ENCODE peak calls at places on chromosome 18, in eight cellular contexts. L, R, X, W, D, M, A and B are unnamed samples.

GRCh38 chr18:42196651-42197050 is 241.6 kb downstream of the PIK3C3 start:
- DNase-seq in D (no peak), W (no peak), R (peak), A (peak), M (no peak), L (no peak), X (no peak), B (peak)

GRCh38 chr18:79580481-79581171 is 99.0 kb upstream of the CTDP1 start:
- DNase-seq in M (no peak), D (peak), R (no peak), L (no peak), W (no peak), X (no peak), A (no peak), B (no peak)

GRCh38 chr18:79574938-79575525 is 104.6 kb upstream of the CTDP1 start:
- DNase-seq in X (no peak), A (no peak), D (no peak), R (no peak), M (no peak), L (no peak), W (peak), B (no peak)

GRCh38 chr18:59357928-59358327 is 1.1 kb downstream of the LMAN1 start:
- DNase-seq in W (no peak), D (no peak), M (no peak), R (peak), X (no peak), A (peak), L (no peak), B (peak)

GRCh38 chr18:43970656-43971055 is 693.4 kb upstream of the SYT4 start:
- DNase-seq in D (no peak), W (no peak), X (no peak), M (no peak), R (peak), A (no peak), L (no peak), B (peak)

GRCh38 chr18:25737710-25738251 is 352.6 kb downstream of the SS18 start:
- DNase-seq in R (peak), A (peak), X (no peak), D (no peak), M (no peak), L (no peak), W (no peak), B (peak)

GRCh38 chr18:23238651-23239349 is 103.5 kb downstream of the CABLES1 start:
- DNase-seq in M (no peak), X (no peak), D (no peak), L (no peak), A (no peak), W (no peak), R (no peak), B (no peak)

GRCh38 chr18:5669585-5669984 is 125.8 kb upstream of the EPB41L3 start:
- DNase-seq in A (no peak), M (no peak), W (no peak), L (no peak), X (no peak), R (no peak), D (no peak), B (no peak)

GRCh38 chr18:77870238-77870637 is 620.6 kb downstream of the GALR1 start:
- DNase-seq in M (no peak), R (no peak), X (no peak), L (no peak), A (no peak), D (no peak), W (no peak), B (no peak)

GRCh38 chr18:34224423-34225217 is at the start of gene NOL4:
- DNase-seq in X (peak), L (peak), R (peak), W (no peak), M (no peak), D (no peak), A (no peak), B (peak)

GRCh38 chr18:49359732-49360444 is 100.6 kb downstream of the DYM start:
- DNase-seq in A (peak), X (no peak), M (no peak), D (no peak), L (no peak), W (no peak), R (no peak), B (no peak)

GRCh38 chr18:22800551-22800951 is 132.6 kb upstream of the RBBP8 start:
- DNase-seq in D (no peak), A (no peak), W (no peak), M (no peak), X (no peak), R (no peak), L (no peak), B (no peak)

GRCh38 chr18:23340661-23341060 is 112.4 kb upstream of the RIOK3 start:
- DNase-seq in W (no peak), L (no peak), X (no peak), D (no peak), R (no peak), A (no peak), M (no peak), B (no peak)

GRCh38 chr18:46632401-46633089 is 24.5 kb downstream of the LOXHD1 start:
- DNase-seq in D (peak), X (no peak), A (peak), L (no peak), R (peak), W (no peak), M (no peak), B (peak)

GRCh38 chr18:78309307-78309706 is 670.3 kb upstream of the SALL3 start:
- DNase-seq in A (no peak), D (no peak), R (no peak), M (no peak), W (no peak), L (no peak), X (no peak), B (no peak)

GRCh38 chr18:28041366-28041765 is 135.6 kb downstream of the CDH2 start:
- DNase-seq in A (peak), D (no peak), L (no peak), X (no peak), W (no peak), R (no peak), M (no peak), B (no peak)

DNA sequence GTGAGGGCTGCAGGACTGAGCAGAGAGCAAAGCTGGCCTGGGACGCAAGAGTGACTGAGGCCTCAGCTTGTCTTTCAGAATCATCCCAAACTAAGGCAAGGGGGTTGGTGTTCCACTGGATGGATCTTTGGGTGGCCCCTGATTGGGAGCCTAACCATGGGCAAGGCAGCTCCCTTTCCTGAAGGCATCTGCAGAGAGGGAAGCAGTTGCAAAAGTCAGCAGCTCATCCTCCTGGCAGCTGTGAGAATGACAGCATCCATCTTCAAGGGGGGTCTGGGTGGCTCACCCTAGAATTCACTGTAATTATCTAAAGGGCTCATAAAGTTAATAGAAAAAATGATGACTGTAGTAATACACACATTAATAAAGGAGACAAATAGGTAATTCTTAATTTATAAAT is 46.5 kb upstream of the RAB31 start:
- DNase-seq in D (no peak), L (no peak), X (no peak), A (peak), W (no peak), R (peak), M (no peak), B (peak)
- TF ChIP-seq CTCF in D (peak), L (no peak), X (no peak), A (peak), W (no peak), R (peak), M (no peak), B (peak)

DNA sequence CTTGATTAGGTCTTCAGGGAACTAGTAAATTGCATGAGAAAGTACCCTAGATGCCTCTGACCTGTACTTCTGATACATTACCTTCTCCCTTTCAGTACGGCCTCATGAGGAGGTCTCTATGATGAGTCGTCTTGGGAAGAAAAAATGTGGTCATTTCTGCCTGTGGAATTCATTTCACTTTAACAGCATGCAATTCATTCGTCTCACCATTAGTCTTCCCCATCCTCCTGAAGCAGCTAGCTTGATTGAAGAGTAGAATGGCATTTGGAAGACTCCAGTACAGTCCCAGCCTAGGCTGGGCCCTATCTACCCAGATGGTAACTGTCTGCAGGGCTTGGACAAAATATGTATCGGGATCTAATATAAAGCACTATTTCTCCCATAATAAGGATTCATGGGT is 52.1 kb downstream of the TMX3 start:
- DNase-seq in W (no peak), R (peak), X (no peak), A (peak), L (no peak), M (no peak), D (no peak), B (peak)
- TF ChIP-seq CTCF in W (no peak), R (peak), X (no peak), A (peak), L (peak), M (no peak), D (no peak), B (no peak)

GRCh38 chr18:24530630-24531111 is 70.2 kb downstream of the HRH4 start:
- DNase-seq in W (no peak), X (no peak), A (peak), M (no peak), L (no peak), R (peak), D (no peak), B (peak)
- TF ChIP-seq CTCF in W (no peak), X (no peak), A (no peak), M (no peak), L (no peak), R (no peak), D (no peak), B (no peak)

GRCh38 chr18:60506682-60507081 is 134.1 kb upstream of the MC4R start:
- DNase-seq in L (no peak), X (no peak), M (no peak), R (no peak), A (no peak), W (no peak), D (no peak), B (no peak)
- TF ChIP-seq CTCF in L (no peak), X (no peak), M (no peak), R (no peak), A (no peak), W (no peak), D (no peak), B (no peak)

GRCh38 chr18:32092422-32093105 is 890 bp downstream of the RNF138 start:
- DNase-seq in D (peak), A (peak), M (peak), L (peak), W (peak), R (peak), X (peak), B (peak)
- TF ChIP-seq CTCF in D (no peak), A (peak), M (no peak), L (no peak), W (no peak), R (no peak), X (no peak), B (no peak)

GRCh38 chr18:36415606-36416005 is 118.1 kb downstream of the FHOD3 start:
- DNase-seq in X (no peak), D (no peak), M (no peak), R (no peak), W (no peak), L (no peak), A (no peak), B (no peak)

GRCh38 chr18:36420826-36421225 is 123.3 kb downstream of the FHOD3 start:
- DNase-seq in D (no peak), X (no peak), W (no peak), A (no peak), L (no peak), R (peak), M (no peak), B (no peak)

GRCh38 chr18:36424741-36425142 is 127.2 kb downstream of the FHOD3 start:
- DNase-seq in L (no peak), A (no peak), X (no peak), D (no peak), R (peak), M (no peak), W (no peak), B (no peak)

GRCh38 chr18:36419188-36419912 is 121.8 kb downstream of the FHOD3 start:
- DNase-seq in L (no peak), D (no peak), A (no peak), R (no peak), X (no peak), W (no peak), M (no peak), B (no peak)

DNA sequence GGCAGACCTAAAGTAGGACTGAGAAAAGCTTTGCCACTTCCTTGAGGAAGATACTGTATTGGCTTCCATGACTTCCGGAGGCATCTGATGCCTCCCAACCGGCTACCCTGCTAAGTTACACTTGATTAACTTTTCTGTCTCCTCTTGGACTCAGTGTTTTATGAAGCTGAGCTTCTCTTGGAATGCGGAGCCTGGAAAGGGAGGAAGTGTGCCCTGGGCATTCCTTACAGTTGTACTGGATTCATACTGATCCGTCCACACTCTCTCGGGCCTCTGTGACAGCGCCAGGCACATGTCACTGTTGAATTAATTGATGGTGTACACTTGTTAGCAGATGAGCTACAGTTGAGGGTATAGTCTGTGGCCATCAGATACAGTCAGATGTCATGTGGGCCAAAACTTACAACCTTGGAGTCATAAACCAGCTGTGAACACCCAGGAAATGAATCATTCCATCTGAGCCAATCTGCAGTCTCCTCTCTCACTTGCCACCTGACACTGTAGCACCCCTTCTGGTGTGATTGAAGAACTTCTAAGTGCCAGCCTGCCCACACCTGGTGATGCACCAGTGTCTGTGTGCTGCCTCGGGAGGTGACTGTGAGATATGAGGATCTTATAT is 122.5 kb downstream of the FHOD3 start:
- DNase-seq in W (no peak), D (no peak), L (no peak), R (peak), M (no peak), X (no peak), A (peak), B (peak)
- TF ChIP-seq CTCF in W (peak), D (peak), L (no peak), R (peak), M (no peak), X (no peak), A (peak), B (peak)

GRCh38 chr18:76121049-76121448 is 374.0 kb downstream of the ZNF516 start:
- DNase-seq in R (no peak), D (no peak), L (no peak), A (no peak), M (no peak), W (no peak), X (no peak), B (no peak)

DNA sequence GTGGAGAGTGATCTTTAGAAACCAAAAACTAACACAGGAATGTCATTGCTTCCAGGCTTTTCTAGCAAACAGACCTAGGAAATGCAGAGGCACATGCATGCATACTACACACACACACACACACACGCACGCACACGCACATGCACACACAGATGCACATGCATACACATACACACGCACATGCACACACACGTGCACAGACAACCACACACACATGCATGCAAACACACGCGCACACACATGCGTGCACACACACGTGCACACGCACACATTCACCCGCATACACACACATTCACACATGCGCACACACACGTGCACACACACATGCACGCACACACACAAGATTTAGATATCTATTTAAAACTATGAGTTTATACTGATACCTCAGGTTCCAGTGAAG is 379.5 kb downstream of the ZNF516 start:
- DNase-seq in M (no peak), R (no peak), A (no peak), X (no peak), W (no peak), D (no peak), L (no peak), B (no peak)
- TF ChIP-seq CTCF in M (no peak), R (no peak), A (no peak), X (no peak), W (no peak), D (no peak), L (no peak), B (no peak)

GRCh38 chr18:1914489-1914888 is 656.8 kb downstream of the METTL4 start:
- DNase-seq in M (no peak), D (no peak), A (no peak), W (no peak), X (no peak), R (peak), L (no peak), B (peak)
- TF ChIP-seq CTCF in M (no peak), D (peak), A (peak), W (no peak), X (no peak), R (peak), L (peak), B (peak)

DNA sequence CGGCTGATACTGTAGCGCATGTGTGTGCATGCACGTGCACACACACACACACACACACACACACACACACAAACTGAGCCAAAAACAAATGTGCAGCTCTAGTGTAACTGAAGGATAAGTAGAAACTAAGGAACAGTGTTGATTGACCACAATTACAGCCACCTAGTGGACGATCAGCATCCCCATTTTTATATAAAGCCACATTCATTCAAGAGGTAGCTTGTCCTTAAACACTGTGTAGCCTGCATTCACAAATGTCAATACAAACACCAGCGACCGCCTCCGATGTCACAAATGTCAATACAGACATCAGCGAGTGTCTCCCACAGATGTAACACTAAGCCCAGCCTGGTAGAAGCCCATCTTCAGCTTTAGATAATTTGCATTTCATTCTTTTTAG is 167.4 kb downstream of the PTGR3 start:
- DNase-seq in X (no peak), L (no peak), A (peak), D (no peak), M (no peak), W (no peak), R (peak), B (peak)
- TF ChIP-seq CTCF in X (no peak), L (peak), A (peak), D (peak), M (no peak), W (peak), R (peak), B (peak)

DNA sequence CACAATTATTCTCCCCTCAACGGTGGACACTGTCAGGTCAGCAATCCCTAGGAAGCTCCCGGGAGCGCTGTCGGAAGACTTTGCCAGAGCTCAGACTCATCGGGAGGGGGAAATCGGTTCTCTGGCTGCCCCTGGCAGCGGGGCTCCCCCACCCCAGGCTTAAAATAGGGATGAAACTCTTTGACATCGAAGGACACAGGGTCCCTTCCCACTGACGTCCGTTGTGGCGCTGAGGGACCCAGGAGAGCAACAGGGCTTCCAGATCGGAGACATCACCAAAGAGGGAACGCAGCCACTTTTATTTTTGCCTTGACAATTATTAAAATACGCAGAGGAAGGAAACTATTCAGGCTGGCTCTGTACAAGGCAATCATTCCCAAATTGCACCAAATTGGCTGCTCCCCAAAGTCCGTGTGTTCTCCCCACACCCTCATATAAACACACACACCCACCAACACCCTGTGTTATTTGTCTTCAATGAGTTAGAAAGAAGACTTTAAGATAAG is 249.0 kb downstream of the CDH20 start:
- DNase-seq in R (no peak), M (no peak), D (no peak), L (no peak), W (no peak), A (no peak), X (no peak), B (no peak)
- TF ChIP-seq CTCF in R (no peak), M (peak), D (peak), L (no peak), W (no peak), A (peak), X (no peak), B (no peak)